ENCODE peak calls at places on chromosomes 7 and 10, in eight cellular contexts. P, Z, O, J, G, S, U and V are unnamed samples.

GRCh38 chr7:45048748-45049147 is 40.0 kb downstream of the NACAD start:
- DNase-seq in P (no peak), Z (no peak), O (no peak), J (no peak), G (no peak), S (no peak), U (no peak), V (no peak)

GRCh38 chr7:92281031-92281430 is 35.3 kb downstream of the ANKIB1 start:
- DNase-seq in P (no peak), Z (no peak), O (no peak), J (no peak), G (no peak), S (no peak), U (no peak), V (no peak)

GRCh38 chr10:113028393-113029054 is 78.5 kb downstream of the TCF7L2 start:
- DNase-seq in P (no peak), Z (no peak), O (no peak), J (no peak), G (no peak), S (no peak), U (no peak), V (no peak)

GRCh38 chr7:47313564-47313963 is 268.3 kb downstream of the TNS3 start:
- DNase-seq in P (no peak), Z (no peak), O (no peak), J (no peak), G (no peak), S (no peak), U (no peak), V (no peak)

GRCh38 chr10:29110172-29110571 is 178.7 kb upstream of the LYZL1 start:
- DNase-seq in P (no peak), Z (no peak), O (no peak), J (no peak), G (no peak), S (no peak), U (no peak), V (no peak)

GRCh38 chr7:25625316-25625715 is 397.0 kb upstream of the NPVF start:
- DNase-seq in P (no peak), Z (no peak), O (no peak), J (no peak), G (no peak), S (no peak), U (no peak), V (no peak)

GRCh38 chr7:47283497-47284131 is 298.3 kb downstream of the TNS3 start:
- DNase-seq in P (no peak), Z (no peak), O (no peak), J (no peak), G (no peak), S (no peak), U (no peak), V (no peak)

GRCh38 chr7:149147072-149147729 is at the start of gene ZNF398:
- DNase-seq in P (peak; percentile 84), Z (peak; percentile 52), O (peak; percentile 93), J (peak; percentile 37), G (peak; percentile 85), S (peak; percentile 92), U (peak; percentile 81), V (peak; percentile 87)

GRCh38 chr10:13016886-13017285 is 15.4 kb upstream of the CCDC3 start:
- DNase-seq in P (no peak), Z (no peak), O (no peak), J (no peak), G (no peak), S (no peak), U (no peak), V (no peak)

GRCh38 chr10:61195219-61195618 is 251.2 kb upstream of the RHOBTB1 start:
- DNase-seq in P (no peak), Z (no peak), O (no peak), J (no peak), G (no peak), S (no peak), U (no peak), V (no peak)

GRCh38 chr7:30224511-30225031 is 59.8 kb upstream of the ZNRF2 start:
- DNase-seq in P (no peak), Z (no peak), O (peak; percentile 35), J (no peak), G (peak; percentile 52), S (no peak), U (no peak), V (no peak)

GRCh38 chr7:6197801-6198551 is 74.4 kb downstream of the CYTH3 start:
- DNase-seq in P (no peak), Z (no peak), O (no peak), J (no peak), G (no peak), S (no peak), U (no peak), V (no peak)

GRCh38 chr10:11153766-11154165 is 136.1 kb downstream of the CELF2 start:
- DNase-seq in P (no peak), Z (no peak), O (no peak), J (no peak), G (no peak), S (no peak), U (no peak), V (no peak)

GRCh38 chr10:85570871-85571270 is 795.7 kb downstream of the GRID1 start:
- DNase-seq in P (no peak), Z (no peak), O (no peak), J (no peak), G (no peak), S (no peak), U (no peak), V (no peak)

GRCh38 chr7:34247468-34247867 is 342.1 kb downstream of the BMPER start:
- DNase-seq in P (no peak), Z (no peak), O (no peak), J (no peak), G (no peak), S (no peak), U (no peak), V (no peak)

GRCh38 chr7:95684037-95684436 is 87.7 kb upstream of the PDK4 start:
- DNase-seq in P (no peak), Z (no peak), O (no peak), J (no peak), G (no peak), S (peak; percentile 22), U (no peak), V (no peak)

GRCh38 chr10:126384269-126384873 is 3.9 kb downstream of the ADAM12 start:
- DNase-seq in P (no peak), Z (no peak), O (no peak), J (no peak), G (no peak), S (no peak), U (no peak), V (no peak)

GRCh38 chr7:16989883-16990413 is 108.2 kb upstream of the AGR3 start:
- DNase-seq in P (peak; percentile 77), Z (peak; percentile 82), O (no peak), J (peak; percentile 97), G (peak; percentile 75), S (no peak), U (no peak), V (no peak)

GRCh38 chr10:72337039-72337629 is 17.6 kb downstream of the DNAJB12 start:
- DNase-seq in P (peak; percentile 91), Z (peak; percentile 84), O (peak; percentile 68), J (peak; percentile 81), G (peak; percentile 88), S (peak; percentile 29), U (peak; percentile 83), V (peak; percentile 72)

GRCh38 chr7:79598351-79598750 is 144.9 kb upstream of the MAGI2 start:
- DNase-seq in P (no peak), Z (no peak), O (no peak), J (no peak), G (no peak), S (peak; percentile 95), U (no peak), V (no peak)

GRCh38 chr7:152076324-152076821 is 50.9 kb downstream of the GALNT11 start:
- DNase-seq in P (no peak), Z (no peak), O (peak; percentile 26), J (no peak), G (no peak), S (no peak), U (peak; percentile 33), V (no peak)

GRCh38 chr7:116501425-116502167 is 2.1 kb downstream of the CAV2 start:
- DNase-seq in P (no peak), Z (no peak), O (no peak), J (no peak), G (no peak), S (peak; percentile 91), U (no peak), V (no peak)

GRCh38 chr10:95273393-95274312 is 17.1 kb downstream of the PDLIM1 start:
- DNase-seq in P (no peak), Z (peak; percentile 79), O (no peak), J (peak; percentile 72), G (no peak), S (no peak), U (no peak), V (no peak)

GRCh38 chr10:100637785-100638184 is 102.0 kb downstream of the HIF1AN start:
- DNase-seq in P (no peak), Z (no peak), O (peak; percentile 36), J (no peak), G (no peak), S (no peak), U (peak; percentile 81), V (no peak)
- TF ChIP-seq CTCF in P (peak; percentile 31), Z (no peak), O (peak; percentile 25), J (no peak), G (no peak), S (peak; percentile 34), U (peak; percentile 83), V (no peak)

GRCh38 chr10:124217906-124218769 is 124.7 kb upstream of the CHST15 start:
- DNase-seq in P (no peak), Z (no peak), O (no peak), J (peak; percentile 64), G (no peak), S (no peak), U (no peak), V (no peak)
- TF ChIP-seq CTCF in P (no peak), Z (no peak), O (no peak), J (no peak), G (no peak), S (no peak), U (no peak), V (no peak)

GRCh38 chr7:83947260-83947659 is 247.3 kb downstream of the SEMA3A start:
- DNase-seq in P (no peak), Z (no peak), O (peak; percentile 25), J (no peak), G (no peak), S (no peak), U (peak; percentile 6), V (no peak)
- TF ChIP-seq CTCF in P (peak; percentile 44), Z (no peak), O (peak; percentile 40), J (no peak), G (peak; percentile 43), S (peak; percentile 57), U (peak; percentile 35), V (no peak)

DNA sequence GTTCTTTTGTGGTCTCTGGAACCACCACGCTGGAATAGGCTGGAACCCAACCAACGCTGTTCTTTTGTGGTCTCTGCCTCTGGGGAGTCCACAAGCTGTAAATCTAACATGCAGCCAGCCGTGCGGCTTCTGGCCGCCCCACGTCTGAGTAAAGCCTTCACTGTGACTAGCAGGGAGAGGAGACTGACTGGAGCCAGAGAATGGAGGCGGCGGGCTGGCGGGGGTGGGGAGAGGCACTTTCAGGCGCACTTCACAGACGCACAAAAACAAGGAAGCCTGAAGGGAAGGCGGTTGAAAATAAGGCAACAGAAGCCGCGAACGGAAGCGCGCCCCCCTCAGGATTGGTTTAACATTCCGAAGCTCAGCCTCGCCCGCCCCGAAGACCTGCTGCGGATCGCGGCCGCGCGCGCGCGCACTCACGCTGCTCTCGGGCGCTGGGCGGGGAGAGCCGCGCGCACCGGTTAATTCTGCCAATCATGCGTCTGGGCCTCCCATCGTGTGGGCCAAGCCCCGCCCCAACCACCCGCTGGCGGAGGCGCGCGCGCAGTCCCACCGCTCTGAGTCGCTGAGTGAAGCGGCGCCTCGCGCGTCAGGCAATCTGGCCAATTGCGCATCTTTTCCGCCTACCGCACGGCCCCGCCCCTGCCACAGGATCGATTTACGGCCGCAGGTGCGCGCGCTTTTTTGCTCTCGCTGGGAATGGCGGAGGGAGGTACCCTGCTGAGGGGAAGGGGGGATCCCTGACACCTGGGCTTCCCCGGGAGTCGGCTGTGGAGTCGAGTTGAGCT is at the start of gene SFR1:
- DNase-seq in P (peak; percentile 100), Z (peak; percentile 98), O (peak; percentile 94), J (peak; percentile 98), G (peak; percentile 99), S (peak; percentile 99), U (peak; percentile 99), V (peak; percentile 97)
- TF ChIP-seq CTCF in P (peak; percentile 67), Z (peak; percentile 54), O (peak; percentile 65), J (peak; percentile 29), G (peak; percentile 67), S (peak; percentile 54), U (peak; percentile 36), V (no peak)